ENCODE peak calls at places on chromosome 10, in nine cellular contexts. R is ACHN, Y is cardiac fibroblast, K is dermis blood vessel endothelial cell, X is A549, E is endothelial cell, D is fibroblast of lung, Z is ovary, N is lung. B is an unnamed sample.

GRCh38 chr10:70528726-70529362 is 50.3 kb downstream of the PALD1 start:
- DNase-seq in D (peak), N (no peak), E (no peak), X (peak), R (peak), K (peak), Z (no peak), Y (peak), B (peak)

GRCh38 chr10:59757966-59758365 is 4.7 kb upstream of the MRLN start:
- DNase-seq in X (no peak), Y (peak), E (no peak), N (no peak), R (no peak), D (peak), Z (no peak), K (no peak), B (peak)

GRCh38 chr10:106795619-106796018 is 368.9 kb downstream of the SORCS1 start:
- DNase-seq in R (peak), Y (no peak), K (no peak), E (peak), N (no peak), D (no peak), Z (peak), X (peak), B (peak)

GRCh38 chr10:128641998-128642397 is 515.8 kb upstream of the MKI67 start:
- DNase-seq in D (peak), Z (no peak), K (no peak), X (no peak), N (no peak), Y (no peak), R (no peak), E (no peak), B (no peak)

GRCh38 chr10:122098924-122099323 is 110.0 kb downstream of the TACC2 start:
- DNase-seq in N (no peak), E (no peak), D (no peak), Z (no peak), R (no peak), Y (peak), X (no peak), K (no peak), B (no peak)

GRCh38 chr10:52232561-52233350 is 81.3 kb upstream of the DKK1 start:
- DNase-seq in Y (peak), R (no peak), Z (no peak), N (no peak), K (peak), E (no peak), D (peak), X (peak), B (no peak)

GRCh38 chr10:89888647-89889046 is 187.3 kb downstream of the KIF20B start:
- DNase-seq in D (no peak), Z (no peak), K (no peak), E (no peak), Y (no peak), N (no peak), R (no peak), X (no peak), B (no peak)

GRCh38 chr10:68955414-68955785 is 570 bp upstream of the DDX21 start:
- DNase-seq in E (peak), Z (no peak), N (no peak), Y (no peak), K (no peak), X (no peak), D (no peak), R (no peak), B (peak)

GRCh38 chr10:45466784-45467183 is 92.8 kb downstream of the ALOX5 start:
- DNase-seq in Z (no peak), Y (no peak), R (no peak), N (no peak), X (no peak), D (no peak), E (no peak), K (no peak), B (no peak)

GRCh38 chr10:31697271-31698168 is 231.1 kb downstream of the ARHGAP12 start:
- DNase-seq in E (peak), N (peak), Z (peak), R (no peak), X (no peak), D (peak), K (peak), Y (peak), B (peak)

GRCh38 chr10:95236068-95236903 is 42.2 kb downstream of the ACSM6 start:
- DNase-seq in Z (no peak), E (no peak), K (peak), X (no peak), R (peak), Y (peak), D (peak), N (no peak), B (peak)

GRCh38 chr10:11720260-11720741 is 21.9 kb upstream of the ECHDC3 start:
- DNase-seq in Z (no peak), X (no peak), D (no peak), N (no peak), K (no peak), E (no peak), Y (no peak), R (no peak), B (no peak)

GRCh38 chr10:82075605-82076004 is 200.6 kb downstream of the NRG3 start:
- DNase-seq in Y (no peak), Z (no peak), D (no peak), E (no peak), N (no peak), R (no peak), X (no peak), K (no peak), B (no peak)

GRCh38 chr10:71076473-71077142 is 135.8 kb upstream of the UNC5B start:
- DNase-seq in E (no peak), N (no peak), X (no peak), Y (no peak), R (no peak), D (no peak), Z (no peak), K (no peak), B (no peak)

GRCh38 chr10:107264742-107265141 is 100.2 kb upstream of the SORCS1 start:
- DNase-seq in D (no peak), N (no peak), R (peak), K (no peak), X (no peak), E (no peak), Y (no peak), Z (no peak), B (no peak)

GRCh38 chr10:11058965-11059364 is 41.3 kb downstream of the CELF2 start:
- DNase-seq in K (peak), Z (no peak), D (peak), X (no peak), Y (peak), R (peak), N (no peak), E (no peak), B (no peak)

GRCh38 chr10:102313221-102313896 is 68.0 kb downstream of the GBF1 start:
- DNase-seq in Y (no peak), Z (no peak), X (no peak), N (no peak), D (peak), R (no peak), E (no peak), K (no peak), B (no peak)

GRCh38 chr10:26773633-26774032 is 76.1 kb downstream of the PDSS1 start:
- DNase-seq in K (no peak), X (no peak), E (no peak), Y (no peak), R (no peak), D (peak), N (no peak), Z (no peak), B (no peak)

GRCh38 chr10:43229208-43230061 is 37.4 kb downstream of the RASGEF1A start:
- DNase-seq in E (peak), Z (no peak), X (peak), Y (no peak), R (peak), N (no peak), D (no peak), K (no peak), B (peak)

GRCh38 chr10:122142652-122143237 is 128.4 kb upstream of the BTBD16 start:
- DNase-seq in D (no peak), Y (peak), E (peak), N (no peak), X (no peak), R (peak), Z (no peak), K (peak), B (peak)

GRCh38 chr10:34290412-34291082 is 524.5 kb downstream of the PARD3 start:
- DNase-seq in N (no peak), Y (peak), R (no peak), D (peak), E (no peak), X (no peak), K (peak), Z (no peak), B (peak)

GRCh38 chr10:71211053-71211452 is 1.3 kb upstream of the UNC5B start:
- DNase-seq in K (no peak), N (no peak), Y (no peak), D (no peak), E (no peak), Z (no peak), X (no peak), R (no peak), B (no peak)

GRCh38 chr10:117260094-117260493 is 19.2 kb downstream of the SLC18A2 start:
- DNase-seq in E (no peak), Z (no peak), Y (no peak), X (no peak), D (no peak), N (no peak), K (no peak), R (no peak), B (no peak)

GRCh38 chr10:115895196-115895595 is 377.8 kb downstream of the GFRA1 start:
- DNase-seq in D (no peak), X (no peak), R (no peak), K (no peak), N (no peak), Y (no peak), Z (no peak), E (no peak), B (no peak)

GRCh38 chr10:117348236-117348635 is 27.0 kb downstream of the PDZD8 start:
- DNase-seq in E (no peak), X (no peak), N (no peak), K (no peak), Y (no peak), R (no peak), D (no peak), Z (no peak), B (no peak)

GRCh38 chr10:80473096-80473657 is 19.1 kb downstream of the TSPAN14 start:
- DNase-seq in N (no peak), D (no peak), X (no peak), Y (no peak), Z (no peak), R (no peak), K (no peak), E (no peak), B (no peak)

GRCh38 chr10:51010977-51011376 is 63.3 kb upstream of the PRKG1 start:
- DNase-seq in X (peak), K (peak), E (peak), Z (no peak), D (peak), Y (peak), N (no peak), R (peak), B (peak)

GRCh38 chr10:78139336-78139735 is 105.7 kb downstream of the RPS24 start:
- DNase-seq in R (no peak), N (no peak), Z (peak), D (no peak), K (no peak), Y (no peak), X (no peak), E (no peak), B (no peak)

GRCh38 chr10:71222541-71223364 is 10.4 kb downstream of the UNC5B start:
- DNase-seq in N (no peak), E (no peak), X (no peak), R (no peak), Z (peak), K (no peak), Y (peak), D (peak), B (peak)

GRCh38 chr10:14244147-14244546 is 86.6 kb downstream of the FRMD4A start:
- DNase-seq in N (no peak), X (peak), R (peak), Y (peak), E (peak), D (peak), Z (no peak), K (peak), B (no peak)

GRCh38 chr10:69317175-69318086 is 39.1 kb downstream of the HK1 start:
- DNase-seq in D (no peak), Y (no peak), R (no peak), E (no peak), K (no peak), N (no peak), X (no peak), Z (no peak), B (no peak)

GRCh38 chr10:113979378-113979777 is 64.3 kb upstream of the ADRB1 start:
- DNase-seq in N (no peak), X (no peak), D (no peak), E (no peak), R (no peak), Z (no peak), K (no peak), Y (no peak), B (no peak)

GRCh38 chr10:43524434-43525247 is 49.8 kb downstream of the ZNF239 start:
- DNase-seq in X (peak), K (no peak), R (no peak), N (no peak), D (no peak), Z (no peak), E (no peak), Y (peak), B (peak)

GRCh38 chr10:5583525-5584175 is 58.9 kb downstream of the CALML3 start:
- DNase-seq in K (peak), E (peak), N (peak), R (no peak), Y (peak), D (peak), Z (peak), X (no peak), B (no peak)

GRCh38 chr10:69241575-69241974 is 21.4 kb downstream of the HKDC1 start:
- DNase-seq in D (peak), X (no peak), K (no peak), Y (peak), Z (no peak), R (no peak), E (no peak), N (no peak), B (no peak)

GRCh38 chr10:5142199-5142598 is 42.8 kb downstream of the AKR1C8 start:
- DNase-seq in K (no peak), N (no peak), X (no peak), E (no peak), Z (no peak), R (no peak), D (no peak), Y (no peak), B (no peak)

GRCh38 chr10:89414879-89415821 is 782 bp downstream of the IFIT5 start:
- DNase-seq in X (peak), R (peak), Y (peak), E (peak), N (peak), D (peak), K (peak), Z (no peak), B (peak)

GRCh38 chr10:97320480-97321031 is 1.5 kb downstream of the FRAT1 start:
- DNase-seq in Y (no peak), Z (peak), X (no peak), N (peak), K (no peak), D (no peak), R (no peak), E (no peak), B (no peak)

GRCh38 chr10:29692121-29692539 is 57.4 kb upstream of the SVIL start:
- DNase-seq in D (peak), R (no peak), E (no peak), K (peak), Z (no peak), N (no peak), Y (no peak), X (no peak), B (no peak)

B was measured in adipocyte.